ENCODE peak calls at places on chromosomes 16 and 17, in eight cellular contexts. E is Panc1, H is GM12891, F is GM12878, J is sigmoid colon, N is stomach, I is breast epithelium, L is GM23338. Z is an unnamed sample.

GRCh38 chr17:41489531-41489930 is at the start of gene KRT36:
- DNase-seq in I (no peak), N (no peak), H (no peak), L (no peak), J (no peak), F (no peak), E (no peak), Z (no peak)

GRCh38 chr17:33302394-33302793 is 9.3 kb upstream of the ASIC2 start:
- DNase-seq in E (no peak), N (no peak), H (no peak), I (no peak), L (no peak), F (no peak), J (no peak), Z (no peak)

GRCh38 chr16:68517606-68518161 is 21.4 kb upstream of the ZFP90 start:
- DNase-seq in N (no peak), I (no peak), J (no peak), E (no peak), L (no peak), F (no peak), H (no peak), Z (peak)

GRCh38 chr17:43543300-43543699 is 2.8 kb downstream of the ETV4 start:
- DNase-seq in N (no peak), E (no peak), H (no peak), F (no peak), I (no peak), L (peak), J (no peak), Z (no peak)

GRCh38 chr17:34387566-34387965 is 24.5 kb upstream of the CCL1 start:
- DNase-seq in H (no peak), I (no peak), E (no peak), F (no peak), L (no peak), J (no peak), N (no peak), Z (no peak)

GRCh38 chr16:53803451-53803850 is 99.5 kb downstream of the FTO start:
- DNase-seq in H (no peak), I (no peak), L (no peak), N (no peak), E (no peak), J (no peak), F (no peak), Z (no peak)

GRCh38 chr17:6455321-6455705 is 11.1 kb downstream of the PIMREG start:
- DNase-seq in E (no peak), J (no peak), H (peak), N (peak), I (no peak), F (no peak), L (peak), Z (peak)

GRCh38 chr17:39625198-39625769 is 1.5 kb upstream of the PPP1R1B start:
- DNase-seq in L (no peak), N (no peak), H (no peak), E (no peak), F (no peak), J (no peak), I (no peak), Z (no peak)

GRCh38 chr16:9092963-9093477 is 1.6 kb downstream of the HAPSTR1 start:
- DNase-seq in J (peak), H (no peak), I (no peak), N (peak), F (no peak), L (peak), E (no peak), Z (peak)

GRCh38 chr17:38511126-38512108 is 83.2 kb downstream of the ARHGAP23 start:
- DNase-seq in N (no peak), F (no peak), I (no peak), E (no peak), H (no peak), L (peak), J (no peak), Z (no peak)

GRCh38 chr16:23124315-23124714 is 24.9 kb downstream of the USP31 start:
- DNase-seq in N (no peak), E (no peak), F (no peak), I (no peak), L (no peak), J (peak), H (no peak), Z (no peak)

GRCh38 chr17:78748048-78748729 is 33.9 kb downstream of the CYTH1 start:
- DNase-seq in E (no peak), I (no peak), F (no peak), J (no peak), N (no peak), H (no peak), L (no peak), Z (no peak)

GRCh38 chr16:57175896-57176295 is 9.9 kb downstream of the PSME3IP1 start:
- DNase-seq in L (no peak), J (no peak), H (no peak), I (no peak), N (no peak), E (no peak), F (no peak), Z (no peak)

GRCh38 chr17:39018267-39019134 is 51.3 kb upstream of the FBXO47 start:
- DNase-seq in F (peak), N (no peak), J (no peak), E (no peak), L (no peak), I (no peak), H (peak), Z (no peak)

GRCh38 chr17:67400193-67400592 is 23.1 kb downstream of the PITPNC1 start:
- DNase-seq in F (no peak), H (no peak), N (no peak), I (no peak), J (no peak), E (no peak), L (no peak), Z (no peak)

GRCh38 chr16:15677447-15677846 is 27.4 kb downstream of the NDE1 start:
- DNase-seq in N (no peak), E (no peak), I (no peak), J (no peak), H (no peak), L (no peak), F (no peak), Z (no peak)

GRCh38 chr16:17364319-17365210 is 106.2 kb downstream of the XYLT1 start:
- DNase-seq in F (no peak), E (no peak), H (no peak), J (no peak), L (no peak), I (no peak), N (no peak), Z (no peak)

GRCh38 chr17:77565166-77565565 is 393.3 kb upstream of the TNRC6C start:
- DNase-seq in E (no peak), L (no peak), H (no peak), F (no peak), J (no peak), I (no peak), N (no peak), Z (peak)

GRCh38 chr17:30443721-30444120 is 33.5 kb upstream of the GOSR1 start:
- DNase-seq in J (no peak), L (no peak), F (no peak), E (no peak), H (no peak), N (no peak), I (no peak), Z (no peak)

GRCh38 chr17:48174833-48175232 is 67.3 kb downstream of the SNX11 start:
- DNase-seq in E (no peak), I (no peak), N (no peak), L (no peak), F (no peak), J (no peak), H (no peak), Z (no peak)

GRCh38 chr16:28548306-28548802 is 5.4 kb upstream of the SGF29 start:
- DNase-seq in N (no peak), L (no peak), H (no peak), J (no peak), I (no peak), E (no peak), F (no peak), Z (no peak)

GRCh38 chr17:9409026-9409425 is 166.6 kb downstream of the STX8 start:
- DNase-seq in F (no peak), E (no peak), H (no peak), J (no peak), L (no peak), I (no peak), N (no peak), Z (no peak)

GRCh38 chr17:38464723-38465419 is 36.6 kb downstream of the ARHGAP23 start:
- DNase-seq in J (peak), L (peak), H (no peak), F (no peak), I (peak), E (no peak), N (peak), Z (peak)

GRCh38 chr17:40366076-40366860 is 1.7 kb upstream of the GJD3 start:
- DNase-seq in I (no peak), N (no peak), H (no peak), J (peak), L (no peak), F (no peak), E (no peak), Z (no peak)

GRCh38 chr17:72970794-72971512 is 121.5 kb downstream of the SLC39A11 start:
- DNase-seq in L (no peak), N (no peak), E (no peak), H (no peak), F (no peak), J (no peak), I (no peak), Z (no peak)

GRCh38 chr17:77478899-77479298 is 338.1 kb downstream of the SEC14L1 start:
- DNase-seq in L (no peak), H (no peak), J (peak), I (no peak), E (no peak), F (no peak), N (no peak), Z (no peak)

GRCh38 chr17:80260791-80261158 is at the start of gene RNF213:
- DNase-seq in L (peak), H (peak), I (no peak), N (peak), J (no peak), E (no peak), F (no peak), Z (peak)

GRCh38 chr17:48636177-48637018 is 10.2 kb upstream of the HOXB9 start:
- DNase-seq in H (peak), F (no peak), J (peak), I (no peak), L (peak), N (peak), E (no peak), Z (peak)

GRCh38 chr16:83530293-83530692 is 277.5 kb upstream of the HSBP1 start:
- DNase-seq in H (no peak), F (no peak), J (no peak), N (no peak), L (no peak), I (no peak), E (no peak), Z (no peak)

GRCh38 chr16:89007371-89008249 is 30.6 kb upstream of the CBFA2T3 start:
- DNase-seq in E (no peak), N (no peak), F (no peak), J (peak), I (no peak), H (no peak), L (no peak), Z (peak)

GRCh38 chr16:87303431-87303930 is 13.7 kb downstream of the C16orf95 start:
- DNase-seq in E (no peak), F (no peak), N (no peak), H (no peak), I (no peak), L (no peak), J (no peak), Z (no peak)

GRCh38 chr16:2002406-2003230 is 7.0 kb downstream of the ZNF598 start:
- DNase-seq in N (no peak), I (no peak), F (no peak), L (no peak), E (no peak), H (no peak), J (no peak), Z (peak)
- TF ChIP-seq POLR2AphosphoS5 in N (no peak), I (no peak), F (no peak), L (no peak), E (no peak), H (no peak), J (no peak), Z (no peak)

DNA sequence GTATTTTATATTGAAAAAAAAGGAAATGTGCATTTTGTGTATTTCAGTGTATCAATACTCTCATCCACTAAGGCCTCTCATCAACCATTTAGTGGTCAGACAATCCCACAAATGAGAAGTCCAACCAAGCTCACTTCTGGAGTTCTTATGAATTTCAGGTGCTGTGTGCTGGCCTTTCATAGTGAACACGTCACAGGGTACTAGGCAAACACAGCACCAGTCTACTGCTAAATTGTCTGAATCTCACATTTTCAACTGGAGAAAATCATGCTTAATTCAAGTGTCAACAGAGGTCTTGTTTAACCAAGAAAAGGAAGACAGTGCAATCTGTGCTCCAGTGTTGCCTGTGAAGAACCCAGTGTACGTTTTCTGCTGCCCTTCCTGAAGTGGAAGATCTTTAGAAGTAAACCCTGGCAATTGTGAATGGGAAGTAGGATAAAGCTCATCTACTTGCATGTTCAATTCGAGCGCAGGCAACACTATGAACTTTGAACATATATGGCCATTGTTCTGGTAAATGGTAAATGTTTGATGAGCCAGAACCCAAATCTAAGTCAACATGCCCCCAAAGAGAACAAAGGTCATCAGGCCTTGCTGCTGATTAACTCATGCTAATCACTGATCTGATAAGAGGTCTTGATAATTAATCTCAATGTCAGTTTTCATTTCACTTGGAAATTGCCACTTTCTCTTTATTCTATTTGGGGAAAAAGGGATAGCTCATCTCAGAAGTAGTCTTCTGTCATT is 439.2 kb upstream of the SOX9 start:
- DNase-seq in J (no peak), E (no peak), F (no peak), L (no peak), N (no peak), I (no peak), H (no peak), Z (no peak)
- TF ChIP-seq POLR2AphosphoS5 in J (no peak), E (no peak), F (no peak), L (no peak), N (no peak), I (no peak), H (no peak), Z (no peak)

DNA sequence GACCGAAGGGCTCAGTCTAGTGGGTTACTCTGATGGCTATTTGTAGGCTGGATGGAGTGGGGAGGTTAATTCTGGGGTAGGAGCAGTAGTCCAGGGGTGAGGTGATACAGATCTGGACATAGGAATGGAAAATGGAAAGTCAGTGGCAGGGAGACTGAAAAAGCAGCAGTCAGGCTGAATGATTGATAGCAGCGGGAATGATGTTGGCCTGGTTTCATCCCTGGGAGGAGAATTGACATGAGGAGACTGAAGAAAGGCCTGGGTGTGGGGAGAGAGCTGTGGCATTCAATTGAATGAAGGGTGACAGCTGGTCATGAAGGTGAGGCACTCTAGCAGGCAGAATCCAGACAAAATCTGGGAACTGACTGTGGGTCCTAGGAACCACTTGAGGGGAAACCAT is 34.7 kb upstream of the CLEC18A start:
- DNase-seq in I (no peak), J (no peak), F (no peak), H (no peak), L (no peak), N (no peak), E (no peak), Z (no peak)
- TF ChIP-seq POLR2AphosphoS5 in I (no peak), J (no peak), F (no peak), H (no peak), L (no peak), N (no peak), E (no peak), Z (no peak)

DNA sequence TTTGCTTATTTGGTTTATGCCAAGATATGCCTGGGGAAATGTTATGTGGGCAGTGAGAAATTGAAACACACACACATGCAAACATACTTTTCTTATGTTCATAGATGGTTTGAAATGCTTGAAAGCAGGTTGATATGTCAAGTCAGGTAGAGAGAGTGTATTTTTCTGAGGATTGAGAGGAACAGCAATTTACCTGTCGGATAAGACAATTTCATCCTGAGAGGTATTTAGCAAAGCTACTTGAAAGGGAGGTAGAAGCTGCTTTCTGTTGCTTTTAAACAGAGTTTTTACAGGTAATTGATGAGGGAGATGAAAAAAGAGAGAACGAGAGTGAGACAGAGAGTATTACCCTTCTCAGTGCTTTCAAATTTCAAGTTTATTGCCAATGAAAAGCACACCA is 854.3 kb downstream of the CDH8 start:
- DNase-seq in J (no peak), I (no peak), N (no peak), E (no peak), L (no peak), F (no peak), H (no peak), Z (no peak)
- TF ChIP-seq POLR2AphosphoS5 in J (no peak), I (no peak), N (no peak), E (no peak), L (no peak), F (no peak), H (no peak), Z (no peak)